ENCODE peak calls at places on chromosomes 13 and 19, in six cellular contexts. B, P, W, D, L and I are unnamed samples.

GRCh38 chr13:43356566-43356965 is 333.2 kb downstream of the DNAJC15 start:
- DNase-seq in L (no peak), W (no peak), P (no peak), D (no peak), B (no peak), I (peak)

GRCh38 chr13:42041684-42042035 is 6.8 kb upstream of the DGKH start:
- DNase-seq in D (peak), L (peak), W (no peak), B (peak), P (peak), I (peak)

GRCh38 chr19:17023805-17024204 is 2.8 kb downstream of the CPAMD8 start:
- DNase-seq in D (no peak), P (no peak), W (no peak), L (no peak), B (no peak), I (no peak)

GRCh38 chr19:44539991-44540390 is 10.5 kb upstream of the CEACAM20 start:
- DNase-seq in D (no peak), P (no peak), B (peak), W (no peak), L (no peak), I (no peak)

GRCh38 chr13:37148501-37148900 is 43.0 kb upstream of the CSNK1A1L start:
- DNase-seq in P (no peak), B (no peak), D (no peak), W (no peak), L (no peak), I (no peak)

GRCh38 chr13:20796791-20797513 is 23.2 kb upstream of the EEF1AKMT1 start:
- DNase-seq in P (no peak), W (no peak), D (no peak), B (no peak), L (no peak), I (no peak)

GRCh38 chr13:86161257-86161656 is 362.0 kb upstream of the SLITRK6 start:
- DNase-seq in B (no peak), L (no peak), D (no peak), P (no peak), W (no peak), I (no peak)

GRCh38 chr19:34994643-34995471 is 5.3 kb upstream of the GRAMD1A start:
- DNase-seq in W (no peak), L (no peak), D (peak), P (peak), B (peak), I (no peak)

GRCh38 chr19:50880241-50880640 is 7.0 kb downstream of the KLK2 start:
- DNase-seq in D (no peak), B (no peak), L (no peak), P (no peak), W (no peak), I (no peak)

GRCh38 chr13:67776171-67776570 is 546.0 kb upstream of the PCDH9 start:
- DNase-seq in B (no peak), D (no peak), W (no peak), L (no peak), P (no peak), I (no peak)

GRCh38 chr19:40718774-40719391 is 2.0 kb downstream of the ITPKC start:
- DNase-seq in D (peak), L (peak), P (peak), B (peak), W (peak), I (peak)

GRCh38 chr19:28466107-28467045 is 746.6 kb downstream of the UQCRFS1 start:
- DNase-seq in B (no peak), P (peak), D (peak), L (peak), W (peak), I (peak)

GRCh38 chr13:63408227-63409202 is 1992.9 kb upstream of the PCDH20 start:
- DNase-seq in P (no peak), B (no peak), W (no peak), L (peak), D (no peak), I (no peak)

GRCh38 chr13:101258071-101258470 is 158.2 kb downstream of the NALCN start:
- DNase-seq in P (peak), W (no peak), B (no peak), L (peak), D (no peak), I (peak)

GRCh38 chr19:12665646-12666304 is 767 bp downstream of the MAN2B1 start:
- DNase-seq in B (no peak), P (no peak), D (no peak), W (peak), L (no peak), I (no peak)

GRCh38 chr19:32359581-32359980 is 14.2 kb downstream of the ZNF507 start:
- DNase-seq in W (no peak), P (no peak), D (no peak), B (no peak), L (no peak), I (no peak)

GRCh38 chr13:68927387-68928026 is 1180.1 kb upstream of the ATXN8OS start:
- DNase-seq in D (no peak), P (peak), W (no peak), B (no peak), L (peak), I (peak)

GRCh38 chr19:9967326-9967725 is 31.0 kb upstream of the OLFM2 start:
- DNase-seq in B (no peak), D (no peak), P (no peak), W (no peak), L (no peak), I (no peak)

GRCh38 chr19:35248310-35249145 is at the start of gene LSR:
- DNase-seq in B (peak), D (peak), L (no peak), P (peak), W (peak), I (peak)

GRCh38 chr13:46119883-46120614 is 15.2 kb upstream of the CPB2 start:
- DNase-seq in D (peak), L (peak), W (no peak), P (peak), B (no peak), I (peak)

GRCh38 chr13:26628706-26629105 is 71.2 kb downstream of the WASF3 start:
- DNase-seq in B (peak), W (no peak), P (peak), L (peak), D (no peak), I (peak)

GRCh38 chr13:44487989-44488388 is 88.1 kb downstream of the TSC22D1 start:
- DNase-seq in L (no peak), B (no peak), D (no peak), P (no peak), W (no peak), I (no peak)

GRCh38 chr19:31064486-31064885 is 284.8 kb downstream of the TSHZ3 start:
- DNase-seq in D (no peak), L (no peak), P (no peak), W (no peak), B (no peak), I (no peak)

GRCh38 chr19:29484876-29485275 is 40.9 kb upstream of the VSTM2B start:
- DNase-seq in W (no peak), D (peak), P (peak), L (no peak), B (no peak), I (no peak)

GRCh38 chr13:94515352-94515751 is 35.9 kb upstream of the DCT start:
- DNase-seq in P (no peak), B (no peak), D (no peak), L (no peak), W (no peak), I (no peak)

GRCh38 chr19:2011169-2011568 is 4.3 kb downstream of the BTBD2 start:
- DNase-seq in L (no peak), P (no peak), D (no peak), W (no peak), B (no peak), I (no peak)

GRCh38 chr19:33134571-33135041 is 2.7 kb downstream of the WDR88 start:
- DNase-seq in B (peak), L (no peak), W (no peak), P (peak), D (no peak), I (no peak)

DNA sequence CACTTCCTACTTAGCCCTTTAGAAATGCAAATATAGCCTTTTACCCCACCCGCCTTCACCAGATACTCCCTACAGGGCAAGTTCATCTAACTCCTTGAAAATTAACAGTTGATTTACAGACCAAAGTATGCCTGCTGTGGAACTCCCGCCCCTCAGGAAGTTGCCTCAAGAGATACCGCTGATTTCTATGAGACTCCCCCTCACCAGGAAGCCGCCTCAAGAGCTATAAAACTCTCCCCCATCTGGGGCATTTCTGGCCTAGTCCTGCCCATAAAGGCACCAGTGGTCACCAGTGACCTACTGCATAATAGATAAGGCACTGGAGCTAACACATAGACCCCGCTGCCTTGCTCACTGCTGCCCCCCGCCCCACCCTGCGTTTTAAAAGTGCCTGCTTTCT is 201.7 kb upstream of the UBL3 start:
- DNase-seq in D (no peak), P (peak), L (no peak), W (no peak), B (no peak), I (no peak)
- TF ChIP-seq CTCF in D (no peak), P (peak), L (no peak), W (no peak), B (no peak), I (no peak)

GRCh38 chr13:35923347-35923746 is 207.8 kb downstream of the DCLK1 start:
- DNase-seq in W (no peak), P (peak), D (no peak), L (peak), B (no peak), I (peak)

GRCh38 chr13:35926859-35927530 is 204.2 kb downstream of the DCLK1 start:
- DNase-seq in B (no peak), W (no peak), P (no peak), D (no peak), L (no peak), I (no peak)

GRCh38 chr13:35920816-35921215 is 210.4 kb downstream of the DCLK1 start:
- DNase-seq in W (no peak), P (peak), B (no peak), L (no peak), D (no peak), I (no peak)

GRCh38 chr13:35927554-35927953 is 203.6 kb downstream of the DCLK1 start:
- DNase-seq in P (no peak), W (no peak), B (no peak), L (peak), D (no peak), I (peak)

DNA sequence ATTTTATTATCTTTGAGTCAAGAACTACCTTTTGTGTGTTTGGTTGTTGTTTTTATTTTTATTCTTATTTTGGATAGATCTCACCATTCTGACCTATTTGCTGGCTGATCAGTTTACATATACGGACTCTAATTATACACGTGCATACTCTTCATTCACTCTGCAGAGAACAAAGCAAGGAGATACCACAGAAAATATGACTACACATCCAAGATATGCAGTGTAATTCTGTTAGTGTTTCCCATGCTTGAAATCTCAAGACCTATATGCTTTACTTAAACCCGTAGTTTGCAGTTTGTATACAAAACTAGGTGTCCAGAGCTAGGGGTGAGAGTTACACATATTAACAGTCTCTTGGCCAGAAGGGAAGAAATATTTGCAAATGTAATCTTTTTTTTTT is 205.5 kb downstream of the DCLK1 start:
- DNase-seq in P (no peak), L (no peak), W (no peak), D (no peak), B (no peak), I (no peak)
- TF ChIP-seq CTCF in P (no peak), L (no peak), W (no peak), D (no peak), B (no peak), I (no peak)

DNA sequence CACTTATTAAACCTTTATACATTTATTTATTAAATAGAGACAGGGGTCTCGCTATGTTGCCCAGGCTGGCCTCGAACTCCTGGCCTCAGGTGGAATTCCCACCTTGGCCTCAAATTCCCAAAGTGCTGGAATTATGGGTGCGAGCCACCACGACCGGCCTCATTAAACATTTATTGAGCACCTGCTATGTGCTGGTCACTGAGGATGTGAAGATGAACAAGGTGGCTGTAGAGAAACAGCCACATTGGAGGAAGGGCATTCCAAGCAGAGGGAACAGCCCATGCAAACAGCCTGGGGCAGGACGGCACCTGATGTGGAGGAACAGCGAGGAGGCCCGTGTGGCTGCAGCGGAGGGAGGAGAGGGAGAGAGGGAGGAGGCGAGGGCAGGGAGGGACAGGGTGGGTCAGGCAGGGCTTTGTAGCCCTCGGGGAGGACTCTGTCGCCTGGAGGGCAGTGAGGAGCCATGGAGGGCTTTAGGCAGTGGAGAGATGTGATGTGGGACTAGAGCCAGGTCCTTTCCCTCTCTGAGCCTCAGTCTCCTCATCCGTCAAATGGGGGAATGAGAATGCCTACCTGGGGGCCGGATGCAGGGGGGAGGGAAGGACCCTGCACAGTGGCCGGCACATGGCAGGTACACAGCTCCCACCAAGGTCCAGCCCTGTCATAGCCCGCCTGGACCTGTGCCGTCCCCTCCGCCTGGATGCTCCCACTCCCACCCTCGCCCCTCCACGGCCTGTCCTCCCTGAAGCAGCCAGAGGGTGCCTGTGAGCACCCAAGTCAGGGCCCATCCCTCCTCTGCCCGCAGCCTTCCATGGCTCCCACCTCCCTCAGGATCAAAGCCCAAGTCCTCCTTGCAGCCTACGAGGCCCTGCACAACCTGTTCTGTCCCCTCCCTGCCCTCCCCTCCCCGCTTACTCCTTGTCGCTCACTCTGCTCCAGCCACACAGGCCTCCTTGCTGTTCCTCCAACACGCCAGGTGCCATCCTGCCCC is 21.5 kb upstream of the NFIC start:
- DNase-seq in W (no peak), B (peak), L (no peak), D (no peak), P (no peak), I (no peak)
- TF ChIP-seq CTCF in W (no peak), B (no peak), L (no peak), D (no peak), P (no peak), I (no peak)

GRCh38 chr13:39959497-39959896 is 304.0 kb downstream of the COG6 start:
- DNase-seq in W (no peak), L (no peak), B (no peak), P (no peak), D (no peak), I (no peak)
- TF ChIP-seq CTCF in W (no peak), L (no peak), B (no peak), P (no peak), D (no peak), I (no peak)

DNA sequence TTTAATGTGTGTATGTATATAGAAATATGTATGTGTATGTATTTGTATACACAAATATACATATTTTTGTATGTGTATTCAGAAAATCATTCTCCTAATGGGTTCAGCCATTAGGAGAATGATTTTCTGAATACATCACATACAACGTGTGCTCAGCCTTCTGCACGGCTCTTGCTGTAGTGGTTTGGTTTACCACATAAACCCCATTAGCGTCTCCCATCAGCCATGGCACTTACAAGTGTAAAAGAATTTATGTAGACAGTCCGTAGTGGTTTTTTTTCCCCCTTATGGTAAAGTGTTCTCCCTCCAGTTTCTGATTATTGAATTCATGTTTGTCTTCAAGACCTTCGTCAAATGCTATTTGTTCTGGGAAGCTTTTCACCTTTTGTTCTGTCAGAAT is 38.2 kb downstream of the ATP8A2 start:
- DNase-seq in W (no peak), L (no peak), B (no peak), P (no peak), D (no peak), I (no peak)
- TF ChIP-seq CTCF in W (no peak), L (no peak), B (no peak), P (no peak), D (no peak), I (no peak)

DNA sequence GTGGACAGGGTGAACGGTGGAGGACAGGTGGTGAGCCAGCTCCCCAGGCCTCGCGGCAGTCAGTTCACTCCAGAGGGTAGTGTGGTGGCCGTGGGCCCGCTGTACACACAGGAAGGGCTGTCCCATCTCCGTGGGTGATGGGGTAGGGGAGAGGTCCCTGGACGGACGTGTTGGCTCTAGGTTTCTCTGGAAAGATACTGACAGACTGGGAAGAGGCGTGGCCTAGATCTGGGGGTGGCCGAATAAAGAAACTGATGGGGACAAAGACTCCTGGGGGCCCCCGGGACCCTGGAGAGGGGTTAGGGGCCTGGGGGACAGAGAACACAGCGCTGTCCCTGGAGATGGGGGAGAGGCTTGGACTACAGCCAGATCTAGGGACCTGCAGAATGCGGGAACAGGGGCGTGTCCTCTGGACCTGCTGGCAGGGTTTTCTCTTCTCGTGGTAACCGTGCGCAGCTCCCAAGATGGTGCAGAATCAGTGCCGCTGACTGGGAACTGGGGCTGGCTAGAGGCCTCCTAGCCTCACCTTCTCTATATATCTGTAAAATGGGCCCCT is 4.0 kb upstream of the PRAM1 start:
- DNase-seq in D (no peak), L (no peak), P (peak), B (no peak), W (no peak), I (no peak)
- TF ChIP-seq CTCF in D (no peak), L (no peak), P (peak), B (no peak), W (peak), I (no peak)

GRCh38 chr13:51331354-51331861 is 8.1 kb upstream of the SERPINE3 start:
- DNase-seq in L (no peak), P (peak), W (no peak), B (no peak), D (no peak), I (no peak)

GRCh38 chr13:51333826-51334225 is 5.7 kb upstream of the SERPINE3 start:
- DNase-seq in L (no peak), B (no peak), D (no peak), P (no peak), W (no peak), I (no peak)

GRCh38 chr13:51330741-51331140 is 8.8 kb upstream of the SERPINE3 start:
- DNase-seq in P (no peak), D (no peak), L (peak), W (no peak), B (no peak), I (peak)

GRCh38 chr13:51332566-51333361 is 6.7 kb upstream of the SERPINE3 start:
- DNase-seq in P (no peak), B (no peak), D (no peak), L (no peak), W (no peak), I (no peak)

DNA sequence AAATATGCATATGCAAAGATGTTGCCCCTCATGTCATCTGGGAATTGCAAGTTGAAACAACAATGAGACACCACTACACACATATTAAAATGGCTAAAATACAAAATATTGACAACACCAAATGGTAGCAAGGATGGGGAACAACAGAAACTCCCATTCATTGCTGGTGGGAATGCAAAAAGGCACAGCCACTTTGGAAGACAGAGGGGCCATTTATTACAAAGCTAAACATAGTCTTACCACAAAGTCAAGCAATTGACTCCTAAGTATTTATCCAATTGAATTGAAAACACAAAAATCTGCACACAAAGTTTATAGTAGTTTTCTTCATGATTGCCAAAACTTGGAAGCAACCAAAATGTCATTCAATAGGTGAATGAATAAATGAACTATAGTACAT is 6.1 kb upstream of the SERPINE3 start:
- DNase-seq in L (no peak), D (no peak), P (no peak), W (no peak), B (no peak), I (no peak)
- TF ChIP-seq CTCF in L (no peak), D (no peak), P (no peak), W (no peak), B (no peak), I (no peak)

GRCh38 chr13:95698047-95698749 is 21.3 kb downstream of the DNAJC3 start:
- DNase-seq in B (no peak), D (no peak), W (no peak), L (no peak), P (no peak), I (peak)
- TF ChIP-seq CTCF in B (no peak), D (no peak), W (no peak), L (peak), P (peak), I (peak)